ENCODE peak calls at places on chromosomes 13 and 19, in eight cellular contexts. U, S, T, X, P, R, L and Y are unnamed samples.

GRCh38 chr13:30847697-30848307 is 58.3 kb upstream of the MEDAG start:
- DNase-seq in U (no peak), S (peak; percentile 83), T (no peak), X (peak; percentile 99), P (peak; percentile 85), R (no peak), L (peak; percentile 71), Y (no peak)

GRCh38 chr13:26518433-26519084 is 38.9 kb upstream of the WASF3 start:
- DNase-seq in U (no peak), S (no peak), T (no peak), X (no peak), P (no peak), R (no peak), L (no peak), Y (no peak)

GRCh38 chr19:7894612-7895309 is 6.5 kb downstream of the LRRC8E start:
- DNase-seq in U (no peak), S (no peak), T (peak; percentile 68), X (no peak), P (no peak), R (peak; percentile 92), L (no peak), Y (no peak)

GRCh38 chr13:43071824-43072223 is 48.4 kb downstream of the DNAJC15 start:
- DNase-seq in U (no peak), S (no peak), T (no peak), X (no peak), P (no peak), R (no peak), L (no peak), Y (no peak)

GRCh38 chr13:59492030-59492636 is 671.6 kb downstream of the DIAPH3 start:
- DNase-seq in U (no peak), S (no peak), T (no peak), X (peak; percentile 2), P (no peak), R (no peak), L (no peak), Y (no peak)

GRCh38 chr13:102817907-102818306 is 19.0 kb downstream of the BIVM start:
- DNase-seq in U (no peak), S (no peak), T (no peak), X (no peak), P (no peak), R (no peak), L (no peak), Y (no peak)

GRCh38 chr13:114334305-114335053 is 20.2 kb downstream of the CHAMP1 start:
- DNase-seq in U (no peak), S (no peak), T (no peak), X (no peak), P (no peak), R (no peak), L (no peak), Y (no peak)

GRCh38 chr19:42466521-42467436 is 24.0 kb upstream of the CXCL17 start:
- DNase-seq in U (no peak), S (no peak), T (no peak), X (peak; percentile 28), P (no peak), R (no peak), L (no peak), Y (no peak)

GRCh38 chr13:108270442-108270841 is 924 bp downstream of the TNFSF13B start:
- DNase-seq in U (no peak), S (no peak), T (no peak), X (peak; percentile 22), P (no peak), R (no peak), L (no peak), Y (no peak)

GRCh38 chr13:49527123-49527522 is 31.4 kb downstream of the PHF11 start:
- DNase-seq in U (no peak), S (no peak), T (no peak), X (no peak), P (no peak), R (no peak), L (no peak), Y (no peak)

GRCh38 chr13:48567521-48568331 is 34.8 kb upstream of the RCBTB2 start:
- DNase-seq in U (no peak), S (no peak), T (no peak), X (peak; percentile 58), P (no peak), R (no peak), L (no peak), Y (no peak)

GRCh38 chr19:34355201-34355600 is 9.8 kb upstream of the GPI start:
- DNase-seq in U (no peak), S (no peak), T (no peak), X (no peak), P (no peak), R (no peak), L (no peak), Y (no peak)

GRCh38 chr19:30046522-30046921 is 104.5 kb downstream of the URI1 start:
- DNase-seq in U (no peak), S (no peak), T (peak; percentile 36), X (peak; percentile 29), P (no peak), R (no peak), L (no peak), Y (no peak)

GRCh38 chr13:106561551-106562170 is 6.3 kb downstream of the ARGLU1 start:
- DNase-seq in U (peak; percentile 47), S (peak; percentile 35), T (no peak), X (no peak), P (no peak), R (no peak), L (no peak), Y (no peak)

GRCh38 chr13:83941669-83942335 is 59.5 kb upstream of the SLITRK1 start:
- DNase-seq in U (no peak), S (peak; percentile 69), T (no peak), X (no peak), P (no peak), R (no peak), L (no peak), Y (no peak)

GRCh38 chr13:30466358-30466714 is 600 bp upstream of the HMGB1 start:
- DNase-seq in U (no peak), S (no peak), T (peak; percentile 30), X (peak; percentile 64), P (no peak), R (no peak), L (no peak), Y (no peak)

GRCh38 chr13:32537580-32538233 is 888 bp downstream of the N4BP2L2 start:
- DNase-seq in U (peak; percentile 59), S (peak; percentile 3), T (no peak), X (peak; percentile 32), P (no peak), R (peak; percentile 2), L (peak; percentile 65), Y (peak; percentile 7)

GRCh38 chr13:100608906-100609305 is 20.3 kb upstream of the GGACT start:
- DNase-seq in U (no peak), S (no peak), T (no peak), X (no peak), P (no peak), R (no peak), L (no peak), Y (no peak)

GRCh38 chr13:28631792-28632191 is 27.1 kb upstream of the POMP start:
- DNase-seq in U (no peak), S (no peak), T (no peak), X (peak; percentile 59), P (no peak), R (no peak), L (no peak), Y (no peak)

DNA sequence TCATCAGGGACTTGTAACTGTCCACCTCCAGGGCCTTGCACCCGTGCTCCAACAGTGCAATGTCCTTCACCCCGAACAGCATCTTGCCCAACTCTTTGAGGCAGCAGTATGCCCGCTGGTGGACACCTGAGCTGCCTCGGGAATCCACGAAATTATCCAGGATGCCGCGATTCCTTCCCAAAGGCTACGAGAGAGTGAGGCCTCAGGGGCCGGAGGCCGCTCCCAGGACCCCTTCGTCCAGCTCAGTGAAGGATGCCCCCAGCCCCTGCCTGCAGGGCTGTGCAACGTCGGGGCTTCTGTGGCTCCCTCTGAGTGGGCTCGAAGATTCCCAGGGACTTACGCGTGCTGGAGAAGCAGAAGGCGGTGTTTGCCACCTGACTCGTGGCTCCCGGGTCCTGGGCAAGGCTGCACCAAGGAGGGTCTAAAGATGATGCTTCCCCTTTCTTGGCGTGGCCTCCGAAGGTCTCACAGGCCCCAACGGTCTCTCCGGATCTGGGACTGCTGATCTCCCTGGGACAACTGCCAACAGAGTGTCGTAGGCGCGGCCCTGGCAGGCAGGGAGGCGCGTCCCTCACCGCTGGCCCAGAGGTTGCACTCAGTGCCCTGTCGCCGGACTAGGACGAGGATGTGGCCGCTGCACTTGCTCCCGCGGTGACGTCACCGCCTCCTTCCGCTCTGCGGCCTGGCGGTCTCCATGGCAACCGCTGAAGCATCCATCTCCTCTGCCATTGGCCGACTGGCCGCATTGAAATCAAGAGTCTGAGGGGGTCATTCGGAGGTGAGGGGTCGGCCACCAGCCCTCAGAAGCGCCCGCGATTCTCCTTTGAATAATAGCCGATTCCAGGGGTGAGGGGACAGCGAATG is at the start of gene PNMA8C:
- DNase-seq in U (peak; percentile 68), S (no peak), T (no peak), X (peak; percentile 78), P (no peak), R (peak; percentile 42), L (peak; percentile 90), Y (peak; percentile 59)
- H3K4me3 ChIP-seq in U (peak within 1 kb of the TSS; percentile 47), S (no peak within 1 kb of the TSS), T (no peak within 1 kb of the TSS), X (peak within 1 kb of the TSS; percentile 40), P (peak within 1 kb of the TSS; percentile 16), R (no peak within 1 kb of the TSS), L (peak within 1 kb of the TSS; percentile 14), Y (no peak within 1 kb of the TSS)

GRCh38 chr13:51715613-51716012 is 88.3 kb downstream of the DHRS12 start:
- DNase-seq in U (no peak), S (peak; percentile 65), T (peak; percentile 62), X (no peak), P (no peak), R (peak; percentile 10), L (no peak), Y (no peak)
- H3K36me3 ChIP-seq in U (no peaks in the 10 kb centered on the region), S (no peaks in the 10 kb centered on the region), T (no peaks in the 10 kb centered on the region), X (peaks cover 2% of the 10 kb centered on the region), P (no peaks in the 10 kb centered on the region), R (no peaks in the 10 kb centered on the region), L (no peaks in the 10 kb centered on the region), Y (no peaks in the 10 kb centered on the region)

GRCh38 chr13:112054616-112055015 is 12.3 kb upstream of the SOX1 start:
- DNase-seq in U (no peak), S (no peak), T (no peak), X (no peak), P (no peak), R (no peak), L (no peak), Y (no peak)

GRCh38 chr13:112052213-112052612 is 14.7 kb upstream of the SOX1 start:
- DNase-seq in U (no peak), S (no peak), T (no peak), X (no peak), P (no peak), R (no peak), L (no peak), Y (no peak)

GRCh38 chr13:112053744-112054615 is 13.0 kb upstream of the SOX1 start:
- DNase-seq in U (no peak), S (no peak), T (no peak), X (no peak), P (no peak), R (no peak), L (no peak), Y (no peak)

GRCh38 chr13:112055032-112055416 is 11.9 kb upstream of the SOX1 start:
- DNase-seq in U (no peak), S (no peak), T (no peak), X (no peak), P (no peak), R (no peak), L (no peak), Y (no peak)

GRCh38 chr13:112053167-112053743 is 13.7 kb upstream of the SOX1 start:
- DNase-seq in U (no peak), S (no peak), T (no peak), X (no peak), P (no peak), R (no peak), L (no peak), Y (no peak)
- H3K4me3 ChIP-seq in U (no peak overlapping the region), S (no peak overlapping the region), T (no peak overlapping the region), X (no peak overlapping the region), P (no peak overlapping the region), R (no peak overlapping the region), L (no peak overlapping the region), Y (no peak overlapping the region)

GRCh38 chr19:3958836-3959765 is 11.8 kb downstream of the DAPK3 start:
- DNase-seq in U (no peak), S (no peak), T (no peak), X (no peak), P (no peak), R (no peak), L (no peak), Y (no peak)
- H3K36me3 ChIP-seq in U (peaks cover 19% of the 10 kb centered on the region), S (peaks cover 18% of the 10 kb centered on the region), T (no peaks in the 10 kb centered on the region), X (peaks cover 33% of the 10 kb centered on the region), P (peaks cover 48% of the 10 kb centered on the region), R (no peaks in the 10 kb centered on the region), L (peaks cover 3% of the 10 kb centered on the region), Y (peaks cover 30% of the 10 kb centered on the region)